ENCODE peak calls at places on chromosomes 5 and 9, in nine cellular contexts. One of them, this sample, is unnamed.
A peak's percentile ranks its signal among the peaks of the same experiment; 100 is the strongest.

GRCh38 chr5:21398511-21398910 is 1410.5 kb upstream of the CDH18 start:
- DNase-seq in H7: no peak
- DNase-seq in cardiac muscle cell: no peak
- DNase-seq in psoas muscle: no peak
- DNase-seq in ACHN: no peak
- DNase-seq in kidney tubule cell: no peak
- DNase-seq in fibroblast of the aortic adventitia: no peak
- DNase-seq in nephron progenitor cell: peak; percentile 10
- DNase-seq in fibroblast of the conjunctiva: no peak
- DNase-seq in this sample: no peak

GRCh38 chr9:128771094-128771721 is 519 bp downstream of the ZER1 start:
- DNase-seq in fibroblast of the aortic adventitia: peak; percentile 15
- DNase-seq in cardiac muscle cell: peak; percentile 33
- DNase-seq in kidney tubule cell: peak; percentile 23
- DNase-seq in H7: no peak
- DNase-seq in ACHN: peak; percentile 17
- DNase-seq in fibroblast of the conjunctiva: no peak
- DNase-seq in psoas muscle: no peak
- DNase-seq in nephron progenitor cell: no peak
- DNase-seq in this sample: peak; percentile 59

GRCh38 chr5:149407331-149408251 is 28.5 kb upstream of the IL17B start:
- DNase-seq in H7: no peak
- DNase-seq in kidney tubule cell: no peak
- DNase-seq in fibroblast of the conjunctiva: no peak
- DNase-seq in cardiac muscle cell: peak; percentile 46
- DNase-seq in psoas muscle: no peak
- DNase-seq in ACHN: no peak
- DNase-seq in nephron progenitor cell: no peak
- DNase-seq in fibroblast of the aortic adventitia: peak; percentile 67
- DNase-seq in this sample: peak; percentile 56

GRCh38 chr5:41445937-41446563 is 64.4 kb downstream of the PLCXD3 start:
- DNase-seq in fibroblast of the conjunctiva: peak; percentile 44
- DNase-seq in psoas muscle: no peak
- DNase-seq in ACHN: no peak
- DNase-seq in kidney tubule cell: no peak
- DNase-seq in cardiac muscle cell: peak; percentile 65
- DNase-seq in nephron progenitor cell: no peak
- DNase-seq in fibroblast of the aortic adventitia: peak; percentile 98
- DNase-seq in H7: no peak
- DNase-seq in this sample: no peak

GRCh38 chr5:86837610-86838009 is 219.9 kb downstream of the COX7C start:
- DNase-seq in fibroblast of the conjunctiva: no peak
- DNase-seq in fibroblast of the aortic adventitia: no peak
- DNase-seq in cardiac muscle cell: no peak
- DNase-seq in ACHN: no peak
- DNase-seq in H7: no peak
- DNase-seq in nephron progenitor cell: no peak
- DNase-seq in psoas muscle: no peak
- DNase-seq in kidney tubule cell: no peak
- DNase-seq in this sample: no peak

GRCh38 chr5:144033481-144033880 is 137.0 kb downstream of the YIPF5 start:
- DNase-seq in H7: no peak
- DNase-seq in fibroblast of the aortic adventitia: no peak
- DNase-seq in ACHN: no peak
- DNase-seq in fibroblast of the conjunctiva: no peak
- DNase-seq in cardiac muscle cell: no peak
- DNase-seq in psoas muscle: no peak
- DNase-seq in kidney tubule cell: no peak
- DNase-seq in nephron progenitor cell: no peak
- DNase-seq in this sample: no peak

GRCh38 chr5:178227138-178227659 is 5.4 kb downstream of the PHYKPL start:
- DNase-seq in nephron progenitor cell: no peak
- DNase-seq in H7: no peak
- DNase-seq in psoas muscle: peak; percentile 1
- DNase-seq in fibroblast of the aortic adventitia: no peak
- DNase-seq in fibroblast of the conjunctiva: no peak
- DNase-seq in kidney tubule cell: peak; percentile 30
- DNase-seq in cardiac muscle cell: no peak
- DNase-seq in ACHN: no peak
- DNase-seq in this sample: peak; percentile 56

GRCh38 chr5:120293796-120294195 is 170.3 kb upstream of the PRR16 start:
- DNase-seq in psoas muscle: no peak
- DNase-seq in nephron progenitor cell: no peak
- DNase-seq in fibroblast of the aortic adventitia: peak; percentile 82
- DNase-seq in fibroblast of the conjunctiva: peak; percentile 36
- DNase-seq in H7: no peak
- DNase-seq in ACHN: no peak
- DNase-seq in kidney tubule cell: peak; percentile 55
- DNase-seq in cardiac muscle cell: peak; percentile 65
- DNase-seq in this sample: peak; percentile 46

GRCh38 chr5:21823588-21823987 is 1029.6 kb downstream of the CDH12 start:
- DNase-seq in cardiac muscle cell: no peak
- DNase-seq in psoas muscle: no peak
- DNase-seq in ACHN: no peak
- DNase-seq in fibroblast of the aortic adventitia: no peak
- DNase-seq in H7: no peak
- DNase-seq in fibroblast of the conjunctiva: no peak
- DNase-seq in kidney tubule cell: no peak
- DNase-seq in nephron progenitor cell: no peak
- DNase-seq in this sample: no peak

GRCh38 chr9:109317311-109317978 is 3.4 kb downstream of the EPB41L4B start:
- DNase-seq in fibroblast of the aortic adventitia: no peak
- DNase-seq in H7: no peak
- DNase-seq in psoas muscle: no peak
- DNase-seq in fibroblast of the conjunctiva: no peak
- DNase-seq in nephron progenitor cell: no peak
- DNase-seq in cardiac muscle cell: no peak
- DNase-seq in ACHN: no peak
- DNase-seq in kidney tubule cell: no peak
- DNase-seq in this sample: no peak